ENCODE peak calls at places on chromosome 11, in nine cellular contexts. V is stomach, K is tibial nerve, C is upper lobe of right lung, M is adrenal gland, G is IMR-90, B is heart left ventricle, Z is ovary, L is cardiac muscle cell. J is an unnamed sample.

GRCh38 chr11:119712459-119713360 is 16.3 kb downstream of the NECTIN1 start:
- DNase-seq in V (no peak), B (no peak), K (no peak), Z (no peak), G (no peak), C (no peak), L (peak; percentile 38), M (no peak), J (no peak)

GRCh38 chr11:75347781-75348613 is 3.5 kb downstream of the ARRB1 start:
- DNase-seq in B (peak; percentile 48), L (peak; percentile 52), K (no peak), C (no peak), V (no peak), Z (peak; percentile 59), M (no peak), G (peak; percentile 98), J (no peak)

GRCh38 chr11:95641506-95641905 is 148.1 kb downstream of the FAM76B start:
- DNase-seq in V (no peak), M (no peak), L (no peak), Z (peak; percentile 37), K (peak; percentile 45), B (no peak), G (no peak), C (peak; percentile 69), J (no peak)

GRCh38 chr11:123184531-123184930 is 10.5 kb downstream of the CLMP start:
- DNase-seq in G (no peak), C (no peak), V (no peak), L (no peak), M (no peak), B (no peak), K (no peak), Z (no peak), J (no peak)

GRCh38 chr11:22681281-22681812 is 14.9 kb downstream of the GAS2 start:
- DNase-seq in L (no peak), B (no peak), G (no peak), K (no peak), C (no peak), V (no peak), M (no peak), Z (no peak), J (no peak)

GRCh38 chr11:88152381-88152780 is 22.9 kb downstream of the RAB38 start:
- DNase-seq in Z (no peak), K (no peak), V (no peak), B (no peak), C (no peak), M (no peak), L (peak; percentile 34), G (peak; percentile 28), J (no peak)

GRCh38 chr11:32305460-32305859 is 129.9 kb downstream of the WT1 start:
- DNase-seq in V (no peak), G (no peak), M (no peak), B (no peak), L (no peak), C (no peak), K (no peak), Z (no peak), J (no peak)

GRCh38 chr11:76787911-76788596 is 4.9 kb downstream of the TSKU start:
- DNase-seq in G (peak; percentile 76), B (no peak), L (no peak), K (no peak), V (no peak), Z (peak; percentile 64), C (peak; percentile 57), M (no peak), J (no peak)

GRCh38 chr11:121767433-121767832 is 314.7 kb upstream of the SORL1-AS1 start:
- DNase-seq in B (no peak), L (peak; percentile 21), M (no peak), Z (no peak), V (no peak), C (no peak), G (peak; percentile 50), K (no peak), J (no peak)

GRCh38 chr11:17117262-17117661 is 39.8 kb upstream of the RPS13 start:
- DNase-seq in B (no peak), L (no peak), M (no peak), Z (no peak), V (no peak), G (no peak), C (no peak), K (no peak), J (no peak)

GRCh38 chr11:2857918-2858317 is 27.7 kb downstream of the CDKN1C start:
- DNase-seq in B (no peak), G (no peak), L (no peak), V (no peak), M (no peak), K (no peak), Z (no peak), C (no peak), J (no peak)

GRCh38 chr11:16605440-16605970 is 132.9 kb upstream of the C11orf58 start:
- DNase-seq in V (peak; percentile 25), G (peak; percentile 44), K (peak; percentile 16), M (peak; percentile 55), C (peak; percentile 66), B (peak; percentile 52), Z (peak; percentile 20), L (peak; percentile 56), J (no peak)

GRCh38 chr11:15471028-15471708 is 356.4 kb downstream of the INSC start:
- DNase-seq in V (no peak), Z (no peak), M (no peak), G (no peak), K (no peak), C (no peak), L (no peak), B (no peak), J (no peak)

GRCh38 chr11:94557992-94558391 is 9.2 kb upstream of the PIWIL4 start:
- DNase-seq in V (no peak), K (no peak), L (no peak), M (no peak), Z (no peak), C (no peak), G (peak; percentile 49), B (no peak), J (no peak)

GRCh38 chr11:44275961-44276550 is 33.9 kb downstream of the ALX4 start:
- DNase-seq in Z (no peak), K (no peak), V (no peak), C (peak; percentile 40), M (no peak), L (no peak), G (no peak), B (no peak), J (no peak)

GRCh38 chr11:44279483-44279882 is 30.5 kb downstream of the ALX4 start:
- DNase-seq in V (no peak), M (no peak), Z (no peak), C (no peak), G (no peak), L (no peak), K (no peak), B (no peak), J (no peak)

GRCh38 chr11:44280257-44280656 is 29.7 kb downstream of the ALX4 start:
- DNase-seq in K (no peak), G (no peak), B (no peak), C (no peak), V (no peak), Z (no peak), M (no peak), L (no peak), J (no peak)

GRCh38 chr11:44275241-44275640 is 34.7 kb downstream of the ALX4 start:
- DNase-seq in B (no peak), V (no peak), C (peak; percentile 53), Z (no peak), K (no peak), G (no peak), L (no peak), M (no peak), J (no peak)

GRCh38 chr11:44277097-44278090 is 32.5 kb downstream of the ALX4 start:
- DNase-seq in C (peak; percentile 44), Z (no peak), L (no peak), K (no peak), B (no peak), G (no peak), M (no peak), V (no peak), J (no peak)
- H3K27ac ChIP-seq in C (no peak overlapping the region), Z (no peak overlapping the region), L (no peak overlapping the region), K (no peak overlapping the region), B (no peak overlapping the region), G (no peak overlapping the region), M (no peak overlapping the region), V (no peak overlapping the region), J (no peak overlapping the region)

DNA sequence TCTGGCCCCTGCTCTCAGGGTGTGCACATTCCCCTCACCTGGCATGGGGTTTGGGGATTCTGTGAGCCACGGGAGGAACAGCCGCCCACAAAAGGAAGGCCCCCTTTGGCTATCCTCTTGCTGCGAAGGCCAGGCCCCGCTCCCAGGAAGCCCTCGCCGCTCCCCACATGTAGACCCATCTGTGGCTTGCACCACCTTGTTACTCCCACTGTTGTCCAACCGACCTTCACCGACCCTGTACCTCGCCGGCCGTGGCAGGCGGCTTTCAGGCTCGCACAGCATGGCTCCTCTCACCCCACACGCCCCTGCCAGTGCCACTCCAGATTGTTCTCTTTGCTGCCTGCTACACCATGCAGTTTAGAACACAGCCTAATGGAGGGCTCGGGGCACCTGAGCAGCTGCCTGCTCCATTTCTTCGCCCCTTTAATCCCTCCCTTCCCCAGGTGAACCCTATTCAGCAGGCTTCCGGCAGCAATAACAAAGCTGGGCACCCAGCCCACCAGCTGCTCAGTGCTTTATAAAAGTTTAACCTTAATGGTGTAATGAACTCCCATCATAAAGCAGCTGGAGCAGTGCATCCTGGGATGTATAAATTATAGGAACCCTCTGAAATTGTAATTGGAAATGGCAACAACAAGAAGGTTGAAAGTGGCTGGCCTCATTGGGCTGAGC is 10.7 kb downstream of the DAGLA start:
- DNase-seq in L (no peak), Z (no peak), C (no peak), M (no peak), V (no peak), G (no peak), K (no peak), B (no peak), J (no peak)
- H3K4me1 ChIP-seq in L (no peaks in the 10 kb centered on the region), Z (peaks cover 7% of the 10 kb centered on the region), C (peaks cover 27% of the 10 kb centered on the region), M (peaks cover 25% of the 10 kb centered on the region), V (peaks cover 39% of the 10 kb centered on the region), G (peaks cover 2% of the 10 kb centered on the region), K (peaks cover 16% of the 10 kb centered on the region), B (peaks cover 21% of the 10 kb centered on the region), J (peaks cover 5% of the 10 kb centered on the region)

DNA sequence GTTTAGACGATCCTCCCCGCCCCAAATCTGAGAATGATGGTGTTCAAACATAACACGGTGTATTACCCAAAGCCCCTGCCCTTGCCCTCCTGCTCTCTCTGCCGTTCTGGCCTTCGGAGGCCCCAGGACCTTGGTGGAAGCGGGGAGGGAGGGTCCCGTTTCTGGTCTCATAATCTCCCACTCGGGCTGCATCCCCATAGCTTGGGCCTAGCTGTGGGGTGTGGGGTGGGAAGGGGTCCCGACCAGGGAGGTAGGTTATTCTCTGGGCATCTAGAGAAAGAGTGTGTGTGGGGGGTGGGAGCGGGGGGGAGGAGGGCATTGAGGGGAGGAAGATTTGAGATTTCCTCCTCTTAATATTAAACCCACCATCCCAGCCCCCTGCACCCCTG is 2.3 kb downstream of the PKNOX2 start:
- DNase-seq in B (no peak), K (no peak), V (no peak), Z (no peak), C (no peak), G (no peak), M (no peak), L (no peak), J (no peak)
- H3K27me3 ChIP-seq in B (no peaks in the 10 kb centered on the region), K (no peaks in the 10 kb centered on the region), V (peaks cover 31% of the 10 kb centered on the region), Z (no peaks in the 10 kb centered on the region), C (peaks cover 48% of the 10 kb centered on the region), G (no peaks in the 10 kb centered on the region), M (no peaks in the 10 kb centered on the region), L (no peaks in the 10 kb centered on the region), J (peaks cover 24% of the 10 kb centered on the region)

DNA sequence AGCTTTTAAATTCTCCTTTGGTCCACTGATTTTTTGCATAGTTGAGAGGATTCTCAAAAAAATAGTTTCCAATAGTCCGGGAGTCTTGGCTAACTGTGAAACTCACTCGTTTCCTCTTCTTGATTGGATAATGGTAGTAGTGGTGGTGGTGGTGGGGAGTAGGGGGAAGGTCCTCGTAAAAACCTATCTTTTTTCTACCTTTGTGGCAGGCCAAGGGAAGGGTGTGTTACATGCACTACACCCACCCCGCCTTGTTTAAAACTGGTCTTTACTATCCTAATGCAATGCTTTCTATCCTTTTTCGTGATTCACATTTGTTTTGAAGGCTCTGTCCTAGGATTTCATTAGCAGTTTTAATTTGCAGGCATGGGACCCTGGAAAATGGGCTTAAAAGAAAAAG is 4.8 kb downstream of the TEAD1 start:
- DNase-seq in L (no peak), B (no peak), Z (no peak), K (no peak), V (no peak), M (no peak), G (no peak), C (no peak), J (no peak)
- H3K27ac ChIP-seq in L (no peak overlapping the region), B (no peak overlapping the region), Z (no peak overlapping the region), K (peak overlapping the region; percentile 96), V (peak overlapping the region; percentile 96), M (no peak overlapping the region), G (peak overlapping the region; percentile 44), C (no peak overlapping the region), J (no peak overlapping the region)